ENCODE peak calls at places on chromosomes 6 and 20, in five cellular contexts. K is vagina, F is kidney, Y is body of pancreas, N is keratinocyte. M is an unnamed sample.

GRCh38 chr6:151430886-151431285 is 21.0 kb downstream of the RMND1 start:
- DNase-seq in Y (no peak), N (no peak), F (no peak), K (no peak), M (no peak)

GRCh38 chr20:41135187-41135887 is 2.0 kb upstream of the PLCG1 start:
- DNase-seq in Y (peak), N (no peak), K (no peak), F (no peak), M (peak)

GRCh38 chr6:99241905-99242534 is 107.5 kb downstream of the FAXC start:
- DNase-seq in Y (no peak), F (no peak), K (no peak), N (no peak), M (peak)

GRCh38 chr6:38713812-38714211 is 1.3 kb upstream of the DNAH8 start:
- DNase-seq in N (no peak), F (no peak), Y (no peak), K (no peak), M (no peak)

GRCh38 chr6:4973972-4974885 is 29.6 kb downstream of the RPP40 start:
- DNase-seq in F (no peak), Y (no peak), K (no peak), N (no peak), M (no peak)

GRCh38 chr6:14520029-14520428 is 402.5 kb downstream of the CD83 start:
- DNase-seq in F (no peak), Y (no peak), K (no peak), N (peak), M (no peak)

GRCh38 chr6:111483736-111484654 is 977 bp upstream of the REV3L start:
- DNase-seq in F (peak), Y (peak), N (peak), K (no peak), M (peak)

GRCh38 chr6:156948807-156949206 is 171.6 kb downstream of the ARID1B start:
- DNase-seq in K (no peak), Y (no peak), F (no peak), N (peak), M (peak)

GRCh38 chr6:15020114-15020770 is 225.6 kb upstream of the JARID2 start:
- DNase-seq in Y (no peak), K (no peak), F (no peak), N (no peak), M (no peak)

GRCh38 chr20:21503345-21503744 is 10.5 kb downstream of the NKX2-2 start:
- DNase-seq in K (no peak), Y (no peak), N (no peak), F (no peak), M (no peak)

GRCh38 chr6:139008117-139008516 is 20.1 kb upstream of the REPS1 start:
- DNase-seq in K (no peak), N (no peak), F (no peak), Y (no peak), M (no peak)

GRCh38 chr20:9503530-9504251 is 10.7 kb upstream of the LAMP5 start:
- DNase-seq in N (no peak), F (no peak), K (no peak), Y (no peak), M (peak)

GRCh38 chr20:16135630-16136029 is 437.6 kb downstream of the KIF16B start:
- DNase-seq in N (no peak), F (no peak), K (no peak), Y (no peak), M (no peak)

GRCh38 chr6:75755704-75756103 is 6.7 kb downstream of the MYO6 start:
- DNase-seq in N (no peak), K (no peak), Y (no peak), F (no peak), M (no peak)

GRCh38 chr6:52994789-52995078 is 350 bp downstream of the GSTA4 start:
- DNase-seq in N (no peak), K (no peak), F (peak), Y (peak), M (no peak)

GRCh38 chr20:22512911-22513489 is 71.4 kb downstream of the FOXA2 start:
- DNase-seq in K (no peak), Y (no peak), F (no peak), N (no peak), M (no peak)

GRCh38 chr20:42678895-42679294 is 510.8 kb downstream of the PTPRT start:
- DNase-seq in N (no peak), Y (peak), K (no peak), F (no peak), M (no peak)
- TF ChIP-seq CTCF in N (no peak), Y (peak), K (no peak), F (peak), M (no peak)

GRCh38 chr20:48912065-48912464 is 9.4 kb upstream of the ARFGEF2 start:
- DNase-seq in N (no peak), Y (no peak), K (no peak), F (no peak), M (no peak)
- TF ChIP-seq CTCF in N (no peak), Y (no peak), K (no peak), F (no peak), M (no peak)

GRCh38 chr20:768426-768978 is at the start of gene SLC52A3:
- DNase-seq in F (no peak), N (no peak), K (no peak), Y (peak), M (peak)
- TF ChIP-seq CTCF in F (peak), N (peak), K (no peak), Y (peak), M (no peak)

DNA sequence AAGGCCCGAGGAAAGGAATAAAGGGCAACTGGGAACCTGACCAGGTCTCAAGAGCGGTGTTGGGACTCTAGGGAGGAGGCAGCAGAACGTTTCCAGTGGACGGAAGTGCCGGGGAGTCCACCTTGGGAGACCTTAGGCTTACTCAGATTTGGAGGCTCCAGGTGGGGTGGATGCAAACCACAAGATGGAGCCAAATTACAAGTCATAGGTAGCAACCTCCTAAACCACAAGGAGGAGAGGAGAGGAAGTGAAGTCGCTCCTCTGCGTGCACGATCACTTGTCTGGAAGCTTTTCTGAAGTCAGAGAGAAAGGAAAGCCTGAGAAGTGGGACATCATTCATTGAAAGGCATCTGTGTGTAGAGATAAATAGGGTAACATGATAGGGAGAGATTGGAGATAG is 9.3 kb downstream of the HLA-DOA start:
- DNase-seq in Y (no peak), N (no peak), F (no peak), K (no peak), M (peak)
- TF ChIP-seq CTCF in Y (peak), N (peak), F (peak), K (no peak), M (no peak)

GRCh38 chr6:6556738-6557503 is 31.6 kb upstream of the LY86 start:
- DNase-seq in N (no peak), F (no peak), K (no peak), Y (peak), M (peak)
- TF ChIP-seq CTCF in N (peak), F (peak), K (no peak), Y (peak), M (peak)

GRCh38 chr6:34144581-34145160 is 1.2 kb downstream of the GRM4 start:
- DNase-seq in F (peak), Y (no peak), N (no peak), K (no peak), M (no peak)

GRCh38 chr6:34145161-34146020 is 496 bp downstream of the GRM4 start:
- DNase-seq in N (no peak), Y (no peak), K (no peak), F (peak), M (peak)

GRCh38 chr6:34146801-34147592 is 1.1 kb upstream of the GRM4 start:
- DNase-seq in F (peak), Y (no peak), N (no peak), K (no peak), M (peak)

GRCh38 chr6:34147906-34148701 is 2.2 kb upstream of the GRM4 start:
- DNase-seq in Y (no peak), K (no peak), N (no peak), F (peak), M (no peak)

DNA sequence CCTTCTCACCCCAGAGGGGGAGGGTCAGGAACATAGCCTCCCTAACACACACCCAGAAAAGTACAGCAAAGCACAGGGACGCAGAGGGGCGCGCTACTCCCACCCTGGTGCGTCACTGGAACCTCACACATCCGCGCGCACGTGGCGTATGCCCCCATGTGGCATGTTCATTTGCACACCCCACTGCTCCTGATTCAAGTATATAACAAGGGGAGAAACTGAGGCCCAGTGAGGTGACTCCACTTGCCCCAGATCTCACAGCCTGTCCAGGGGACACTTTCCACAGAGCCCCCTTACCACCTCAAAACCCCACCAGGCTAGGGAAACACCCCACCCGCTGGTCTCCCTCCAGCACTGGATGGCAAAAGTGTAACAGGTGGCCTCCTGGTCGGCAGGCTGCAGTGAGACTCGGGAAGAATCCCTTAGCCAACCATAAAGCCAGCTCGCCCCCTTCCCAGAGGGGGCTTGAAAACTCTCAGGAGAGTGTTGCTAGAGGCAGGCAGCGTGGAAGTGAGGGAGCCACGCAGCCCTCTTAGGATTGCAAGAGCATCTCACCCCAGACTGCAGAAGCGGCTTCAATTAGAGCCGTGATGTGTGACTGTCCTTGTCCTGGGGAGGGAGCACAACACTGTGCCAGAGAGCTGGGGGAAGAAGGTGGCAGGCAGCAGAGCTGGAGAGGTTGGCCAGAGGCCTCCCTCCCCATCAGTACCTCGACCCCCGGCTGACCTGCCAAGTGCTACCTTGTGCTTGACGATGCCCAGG is at the start of gene GRM4:
- DNase-seq in N (no peak), K (no peak), Y (no peak), F (peak), M (no peak)
- TF ChIP-seq CTCF in N (no peak), K (no peak), Y (no peak), F (no peak), M (no peak)

GRCh38 chr6:118252474-118252873 is 295.6 kb upstream of the PLN start:
- DNase-seq in Y (no peak), F (no peak), N (no peak), K (no peak), M (no peak)
- TF ChIP-seq CTCF in Y (no peak), F (no peak), N (no peak), K (no peak), M (no peak)

DNA sequence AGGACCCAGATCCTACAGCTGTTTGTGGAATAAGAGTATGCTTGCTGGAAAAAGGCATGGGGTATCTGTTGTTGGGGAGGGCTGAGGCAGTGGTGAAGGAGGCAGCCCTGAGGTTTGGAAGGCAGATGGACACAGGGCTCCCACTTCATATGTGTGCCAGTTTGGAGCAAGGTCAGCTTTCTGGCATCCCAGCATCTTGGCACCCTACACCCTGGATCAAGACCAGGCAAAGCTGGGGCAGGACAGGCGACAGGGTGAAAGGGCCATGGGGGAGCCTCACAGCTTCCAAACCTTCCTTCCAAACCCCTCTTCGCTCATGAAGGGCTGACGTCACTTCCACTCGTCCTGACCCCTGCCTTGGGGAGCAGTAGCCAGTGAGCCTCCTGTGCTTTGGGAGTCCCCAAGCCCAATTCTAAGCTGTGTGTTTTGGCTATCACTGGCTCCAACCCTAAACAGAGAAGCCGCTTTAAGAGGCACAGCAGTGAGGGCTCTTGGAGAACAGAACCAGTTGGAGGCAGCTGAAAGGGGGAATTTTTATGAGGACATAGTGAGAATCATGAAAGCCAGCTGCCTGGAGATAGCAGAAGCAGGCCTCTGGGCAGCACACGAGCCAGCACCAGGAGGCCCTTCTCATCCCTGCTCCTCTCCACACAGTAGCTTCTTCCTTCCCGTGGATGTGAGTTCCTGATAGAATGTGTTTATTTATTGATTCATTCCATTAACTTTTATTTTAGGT is 448.6 kb upstream of the CDH4 start:
- DNase-seq in N (no peak), Y (no peak), K (no peak), F (no peak), M (no peak)
- TF ChIP-seq CTCF in N (no peak), Y (no peak), K (no peak), F (no peak), M (no peak)

DNA sequence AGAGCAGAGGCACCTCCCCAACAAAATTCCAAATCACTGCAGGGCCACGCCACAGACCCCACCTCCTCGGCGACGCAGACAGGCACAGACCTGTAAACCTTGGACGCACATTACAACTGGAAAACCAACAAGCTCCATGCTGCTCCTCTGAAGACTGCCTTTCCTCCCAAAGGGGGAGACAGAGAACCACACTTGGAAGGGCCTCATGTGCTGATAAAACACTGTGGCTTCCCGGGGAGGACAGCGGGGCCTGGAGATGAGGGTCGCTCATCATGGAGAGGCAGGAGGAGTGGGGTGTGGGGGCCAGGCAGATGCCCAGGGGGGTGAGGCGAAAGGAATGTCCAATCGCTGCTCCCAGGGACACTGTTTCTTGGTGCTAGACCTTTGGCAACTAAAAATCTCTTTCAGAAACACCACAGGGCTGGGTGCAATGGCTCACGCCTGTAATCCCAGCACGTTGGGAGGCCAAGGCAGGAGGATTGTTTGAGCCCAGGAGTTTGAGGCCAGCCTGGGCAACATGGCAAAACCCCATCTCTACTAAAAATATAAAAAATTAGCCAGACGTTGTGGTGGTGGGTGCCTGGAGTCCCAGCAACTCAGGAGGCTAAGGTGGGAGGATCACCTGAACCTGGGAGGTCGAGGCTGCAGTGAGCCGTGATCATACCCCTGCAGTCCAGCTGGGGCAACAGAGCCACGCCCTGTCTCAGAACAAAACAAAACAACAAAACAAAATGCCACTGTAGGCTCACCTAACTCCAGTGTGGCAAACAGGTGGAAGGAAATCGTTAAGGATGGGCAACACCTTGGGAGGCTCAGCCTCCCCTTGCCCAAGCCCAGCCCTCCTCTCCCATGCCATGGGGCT is 53.8 kb downstream of the ABHD12 start:
- DNase-seq in Y (peak), F (no peak), N (peak), K (no peak), M (peak)
- TF ChIP-seq CTCF in Y (peak), F (peak), N (peak), K (no peak), M (peak)

GRCh38 chr6:46129634-46130505 is at the start of gene ENPP4:
- DNase-seq in Y (peak), F (peak), N (no peak), K (no peak), M (no peak)
- TF ChIP-seq CTCF in Y (no peak), F (no peak), N (no peak), K (no peak), M (no peak)